ENCODE peak calls at places on chromosomes 16 and 17, in five cellular contexts. H is dorsolateral prefrontal cortex, S is MM.1S, F is stomach, X is cardiac fibroblast. R is an unnamed sample.

GRCh38 chr16:68420366-68420765 is 27.9 kb downstream of the SMPD3 start:
- DNase-seq in H (no peak), S (no peak), F (no peak), X (no peak), R (no peak)

GRCh38 chr17:12320286-12320685 is 299.6 kb downstream of the MAP2K4 start:
- DNase-seq in H (no peak), S (no peak), F (no peak), X (no peak), R (no peak)

GRCh38 chr17:16013943-16014407 is 14.4 kb downstream of the TTC19 start:
- DNase-seq in H (no peak), S (no peak), F (no peak), X (peak), R (peak)

GRCh38 chr17:76530489-76530814 is 7.1 kb downstream of the CYGB start:
- DNase-seq in H (no peak), S (no peak), F (no peak), X (no peak), R (no peak)

GRCh38 chr16:46903255-46903905 is 19.2 kb downstream of the GPT2 start:
- DNase-seq in H (no peak), S (no peak), F (no peak), X (no peak), R (no peak)

GRCh38 chr16:65289022-65289421 is 167.2 kb upstream of the CDH11 start:
- DNase-seq in H (no peak), S (no peak), F (no peak), X (no peak), R (no peak)

GRCh38 chr17:27299384-27300049 is 5.6 kb downstream of the WSB1 start:
- DNase-seq in H (no peak), S (no peak), F (no peak), X (no peak), R (no peak)

GRCh38 chr17:72588961-72589360 is 468.1 kb downstream of the SOX9 start:
- DNase-seq in H (peak), S (peak), F (peak), X (no peak), R (no peak)

GRCh38 chr17:34478244-34478643 is 101.1 kb upstream of the TMEM132E start:
- DNase-seq in H (no peak), S (no peak), F (no peak), X (no peak), R (no peak)

GRCh38 chr17:1649844-1650409 is at the start of gene RILP:
- DNase-seq in H (no peak), S (peak), F (peak), X (peak), R (no peak)

GRCh38 chr17:4607773-4608187 is 23.5 kb downstream of the SMTNL2 start:
- DNase-seq in H (no peak), S (no peak), F (peak), X (peak), R (no peak)

GRCh38 chr17:39461911-39462641 is 790 bp downstream of the CDK12 start:
- DNase-seq in H (no peak), S (peak), F (peak), X (no peak), R (peak)

GRCh38 chr16:55735120-55735781 is 79.5 kb downstream of the SLC6A2 start:
- DNase-seq in H (no peak), S (no peak), F (no peak), X (no peak), R (no peak)

DNA sequence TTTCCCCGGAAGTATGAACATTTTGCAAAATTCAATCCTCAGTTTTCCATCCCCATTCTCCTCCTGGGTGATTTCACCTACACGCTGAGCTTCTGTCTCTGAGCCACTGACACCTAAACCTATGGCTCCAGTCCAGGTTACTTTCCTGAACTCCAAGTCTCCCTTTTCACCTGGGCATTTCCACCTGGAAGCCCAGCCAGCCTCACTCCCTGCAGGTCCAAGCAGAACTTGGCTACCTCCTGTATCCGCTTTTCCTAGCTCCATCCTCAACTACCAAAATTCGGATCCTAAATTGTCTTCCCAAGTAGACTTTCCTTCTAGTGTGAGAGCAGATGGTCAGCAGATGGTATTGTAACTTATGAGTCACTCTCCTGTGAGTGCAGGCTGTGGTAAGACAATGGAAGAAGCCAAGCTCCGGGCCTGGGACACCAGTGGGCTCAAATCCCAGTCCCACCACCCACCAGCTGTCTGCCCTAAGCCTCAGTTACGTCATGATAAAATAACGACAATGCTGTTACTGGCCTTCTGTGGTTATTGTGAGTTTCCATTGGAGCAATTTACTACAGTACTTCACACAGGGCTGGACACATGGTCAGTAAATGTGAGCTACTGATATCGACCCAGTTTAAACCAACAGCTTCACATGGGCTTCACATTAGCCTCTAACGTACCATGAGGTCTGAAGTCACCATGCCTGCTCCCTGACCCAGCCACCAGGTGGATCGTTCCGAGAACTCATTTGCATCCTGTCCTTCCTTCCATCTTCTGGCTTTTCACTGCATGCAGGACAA is 33.3 kb downstream of the PECAM1 start:
- DNase-seq in H (peak), S (no peak), F (no peak), X (peak), R (no peak)
- TF ChIP-seq CTCF in H (no peak), S (no peak), F (no peak), X (peak), R (no peak)

GRCh38 chr17:68033636-68034451 is 1.7 kb upstream of the KPNA2 start:
- DNase-seq in H (no peak), S (no peak), F (no peak), X (peak), R (peak)

GRCh38 chr17:68035523-68036303 is at the start of gene KPNA2:
- DNase-seq in H (peak), S (peak), F (peak), X (peak), R (peak)

GRCh38 chr17:68034452-68034776 is 1.1 kb upstream of the KPNA2 start:
- DNase-seq in H (no peak), S (no peak), F (no peak), X (no peak), R (no peak)

GRCh38 chr17:68036304-68037147 is 991 bp downstream of the KPNA2 start:
- DNase-seq in H (no peak), S (no peak), F (no peak), X (peak), R (no peak)

DNA sequence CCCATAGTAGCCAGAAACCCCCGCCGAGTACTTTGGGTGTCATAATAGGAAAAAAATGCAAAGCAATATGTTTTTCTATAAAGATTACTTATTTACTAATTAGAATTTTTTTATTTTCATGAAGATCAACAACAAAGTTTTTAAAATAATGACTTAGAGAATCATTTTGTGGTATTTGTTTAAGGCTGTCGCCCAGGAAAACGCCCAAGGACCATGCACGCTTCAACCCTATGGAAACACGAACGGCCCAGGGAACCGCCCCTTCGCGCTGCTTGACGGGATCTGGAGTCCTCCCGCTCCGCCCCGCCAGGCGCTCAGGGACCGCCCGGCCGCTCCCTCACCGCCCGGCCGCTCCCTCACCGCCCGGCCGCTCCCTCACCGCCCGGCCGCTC is 408 bp upstream of the KPNA2 start:
- DNase-seq in H (peak), S (no peak), F (peak), X (no peak), R (peak)
- TF ChIP-seq CTCF in H (no peak), S (no peak), F (no peak), X (no peak), R (no peak)

GRCh38 chr17:63635787-63636186 is 13.6 kb downstream of the MAP3K3 start:
- DNase-seq in H (peak), S (no peak), F (no peak), X (no peak), R (no peak)
- TF ChIP-seq CTCF in H (no peak), S (no peak), F (no peak), X (no peak), R (no peak)

DNA sequence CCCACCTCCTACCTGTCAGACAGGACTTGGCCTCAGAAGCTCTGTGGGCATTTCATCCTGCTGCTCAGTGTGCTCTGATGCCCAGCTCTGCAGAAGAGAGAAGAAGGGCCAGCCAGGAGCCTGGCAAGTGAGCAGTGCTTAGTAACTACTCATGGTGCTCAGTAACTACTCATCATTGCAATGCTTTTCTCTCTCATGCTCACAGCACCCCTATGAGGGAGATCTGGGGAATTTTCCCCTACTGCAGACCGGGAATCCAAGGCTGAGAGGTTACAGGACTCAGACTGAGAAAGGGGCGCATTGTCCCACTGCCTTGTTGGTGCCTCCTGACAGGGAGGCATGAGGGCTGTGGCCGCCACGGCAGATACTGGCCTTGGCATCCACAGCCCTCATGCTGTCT is 261.1 kb downstream of the C16orf95 start:
- DNase-seq in H (peak), S (no peak), F (no peak), X (peak), R (no peak)
- TF ChIP-seq CTCF in H (no peak), S (no peak), F (no peak), X (peak), R (no peak)

DNA sequence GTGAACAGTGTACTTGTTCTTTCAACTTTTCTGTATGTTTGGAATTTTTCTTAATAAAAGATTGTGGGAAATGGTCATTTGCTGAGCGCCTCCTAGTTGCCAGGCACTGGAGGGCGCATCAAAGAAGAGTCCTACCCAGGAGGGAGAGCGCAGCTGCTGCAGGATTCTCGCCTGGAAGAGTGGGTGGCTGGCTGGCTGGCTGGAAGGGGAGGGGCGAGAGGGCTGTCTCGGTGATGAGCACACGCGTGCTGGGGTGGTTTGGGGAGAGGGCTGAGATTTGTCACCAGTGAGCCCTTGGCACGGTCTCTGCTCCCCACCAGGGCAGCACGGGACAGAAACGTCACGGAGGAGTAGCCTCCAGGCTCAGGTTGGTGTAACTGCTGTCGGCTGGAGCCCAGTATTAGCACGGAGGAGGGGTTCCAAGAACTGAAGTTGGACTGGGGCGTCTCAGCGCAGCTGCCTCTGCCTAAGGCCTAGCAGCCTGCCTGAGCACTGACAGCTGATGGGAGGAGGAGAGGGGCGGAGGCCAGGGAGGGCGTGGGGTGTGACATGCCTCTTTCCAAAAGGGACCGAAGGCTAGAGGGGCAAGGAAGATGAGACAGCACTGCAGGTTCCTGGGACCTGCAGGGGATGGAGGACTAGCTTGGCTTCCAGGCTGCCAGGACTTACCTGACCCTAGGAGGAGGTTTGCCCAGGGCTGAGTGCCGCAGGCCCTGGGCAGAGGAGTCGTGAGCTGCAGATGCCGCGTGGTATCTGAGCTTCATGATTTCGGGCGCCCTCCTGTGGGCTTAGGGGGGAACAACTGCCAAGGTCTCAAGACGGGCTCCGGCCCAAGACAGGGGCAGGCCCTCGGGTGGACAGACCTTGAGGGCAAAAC is 5.7 kb downstream of the LDHD start:
- DNase-seq in H (peak), S (peak), F (peak), X (peak), R (peak)
- TF ChIP-seq CTCF in H (peak), S (peak), F (peak), X (peak), R (peak)

GRCh38 chr17:67629963-67630320 is 87.8 kb upstream of the NOL11 start:
- DNase-seq in H (no peak), S (peak), F (no peak), X (peak), R (no peak)
- TF ChIP-seq CTCF in H (no peak), S (peak), F (no peak), X (peak), R (peak)

GRCh38 chr17:57767561-57767960 is 22.5 kb upstream of the CCDC182 start:
- DNase-seq in H (no peak), S (no peak), F (no peak), X (no peak), R (no peak)

GRCh38 chr17:57761887-57762286 is 16.8 kb upstream of the CCDC182 start:
- DNase-seq in H (no peak), S (no peak), F (no peak), X (no peak), R (no peak)

GRCh38 chr17:57762375-57762916 is 17.3 kb upstream of the CCDC182 start:
- DNase-seq in H (no peak), S (no peak), F (no peak), X (no peak), R (no peak)

GRCh38 chr17:57766307-57766943 is 21.3 kb upstream of the CCDC182 start:
- DNase-seq in H (no peak), S (no peak), F (no peak), X (no peak), R (no peak)
- TF ChIP-seq CTCF in H (no peak), S (no peak), F (no peak), X (no peak), R (no peak)

R was measured in neural crest cell.